ENCODE peak calls at places on chromosomes 7 and 10, in eight cellular contexts. O is cardiac fibroblast, N is choroid plexus epithelial cell, Q is bronchial epithelial cell, W is A549, P is heart left ventricle, H is body of pancreas, S is pancreas. T is an unnamed sample.
A peak's percentile ranks its signal among the peaks of the same experiment; 100 is the strongest.

GRCh38 chr7:94375713-94376112 is 19.0 kb upstream of the COL1A2 start:
- DNase-seq in O (peak; percentile 99), N (peak; percentile 99), Q (peak; percentile 43), W (no peak), P (peak; percentile 35), H (no peak), S (no peak), T (peak; percentile 96)

GRCh38 chr10:73998623-73999622 is 1.0 kb downstream of the VCL start:
- DNase-seq in O (peak; percentile 72), N (peak; percentile 55), Q (peak; percentile 81), W (peak; percentile 86), P (peak; percentile 67), H (peak; percentile 57), S (peak; percentile 66), T (peak; percentile 93)

GRCh38 chr10:6501931-6502330 is 78.1 kb downstream of the PRKCQ start:
- DNase-seq in O (no peak), N (no peak), Q (peak; percentile 99), W (no peak), P (no peak), H (no peak), S (no peak), T (no peak)

GRCh38 chr7:140155428-140155827 is 21.4 kb downstream of the KDM7A start:
- DNase-seq in O (no peak), N (no peak), Q (no peak), W (no peak), P (no peak), H (no peak), S (no peak), T (no peak)

GRCh38 chr7:137846588-137847417 is at the start of gene DGKI:
- DNase-seq in O (no peak), N (no peak), Q (no peak), W (no peak), P (no peak), H (no peak), S (no peak), T (no peak)

GRCh38 chr7:50369408-50370026 is 65.0 kb downstream of the IKZF1 start:
- DNase-seq in O (peak; percentile 5), N (peak; percentile 58), Q (peak; percentile 34), W (no peak), P (no peak), H (no peak), S (no peak), T (peak; percentile 32)

GRCh38 chr10:80484243-80484642 is 30.1 kb downstream of the TSPAN14 start:
- DNase-seq in O (no peak), N (no peak), Q (no peak), W (no peak), P (no peak), H (no peak), S (no peak), T (no peak)

GRCh38 chr7:156993925-156994235 is 16.6 kb downstream of the MNX1 start:
- DNase-seq in O (no peak), N (no peak), Q (no peak), W (no peak), P (no peak), H (no peak), S (no peak), T (no peak)

GRCh38 chr7:104627516-104627915 is 299.1 kb downstream of the LHFPL3 start:
- DNase-seq in O (peak; percentile 18), N (peak; percentile 36), Q (peak; percentile 24), W (no peak), P (no peak), H (no peak), S (peak; percentile 17), T (peak; percentile 28)

GRCh38 chr7:108973075-108973474 is 403.4 kb downstream of the DNAJB9 start:
- DNase-seq in O (peak; percentile 1), N (peak; percentile 2), Q (peak; percentile 20), W (no peak), P (no peak), H (no peak), S (no peak), T (no peak)

GRCh38 chr7:75756340-75757297 is 15.4 kb downstream of the CCL26 start:
- DNase-seq in O (peak; percentile 74), N (peak; percentile 78), Q (peak; percentile 29), W (peak; percentile 53), P (no peak), H (no peak), S (no peak), T (peak; percentile 52)

GRCh38 chr10:71957546-71958275 is 6.5 kb upstream of the CHST3 start:
- DNase-seq in O (peak; percentile 19), N (peak; percentile 41), Q (no peak), W (no peak), P (no peak), H (no peak), S (no peak), T (no peak)

GRCh38 chr10:28975891-28976471 is 298.7 kb downstream of the BAMBI start:
- DNase-seq in O (peak; percentile 59), N (peak; percentile 82), Q (no peak), W (no peak), P (no peak), H (no peak), S (no peak), T (peak; percentile 15)

GRCh38 chr10:127679642-127680255 is 57.2 kb upstream of the FOXI2 start:
- DNase-seq in O (no peak), N (peak; percentile 8), Q (no peak), W (no peak), P (no peak), H (no peak), S (no peak), T (no peak)
- TF ChIP-seq CTCF in O (peak; percentile 9), N (peak; percentile 51), Q (no peak), W (peak; percentile 19), P (no peak), H (peak; percentile 17), S (no peak), T (peak; percentile 25)

GRCh38 chr7:102829075-102829474 is 80.3 kb downstream of the FAM185A start:
- DNase-seq in O (no peak), N (no peak), Q (no peak), W (no peak), P (no peak), H (no peak), S (no peak), T (no peak)

GRCh38 chr7:102832694-102833093 is 80.1 kb upstream of the LRRC17 start:
- DNase-seq in O (no peak), N (no peak), Q (no peak), W (no peak), P (no peak), H (no peak), S (no peak), T (no peak)

GRCh38 chr7:102830206-102830605 is 81.4 kb downstream of the FAM185A start:
- DNase-seq in O (no peak), N (peak; percentile 55), Q (no peak), W (no peak), P (no peak), H (no peak), S (no peak), T (peak; percentile 81)

GRCh38 chr7:102823715-102824114 is 74.9 kb downstream of the FAM185A start:
- DNase-seq in O (no peak), N (no peak), Q (peak; percentile 29), W (no peak), P (no peak), H (no peak), S (no peak), T (no peak)

DNA sequence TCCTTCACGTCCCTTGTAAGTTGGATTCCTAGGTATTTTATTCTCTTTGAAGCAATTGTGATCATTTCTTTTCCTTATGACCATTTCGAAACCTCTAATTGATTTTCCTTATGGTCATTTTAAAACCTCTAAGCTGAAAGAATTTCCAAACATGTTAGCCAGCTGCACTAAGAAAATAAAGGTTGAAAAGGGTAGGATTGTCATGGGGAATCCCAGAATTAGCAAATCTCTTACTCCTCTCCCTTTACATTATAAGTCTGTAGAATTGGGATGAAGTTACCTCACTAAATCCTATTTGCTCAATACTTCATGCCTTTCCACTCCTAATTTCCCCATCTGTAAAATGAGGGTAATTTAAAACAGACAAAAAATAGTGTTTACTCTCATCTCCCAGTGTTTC is 79.5 kb downstream of the FAM185A start:
- DNase-seq in O (no peak), N (peak; percentile 44), Q (peak; percentile 15), W (no peak), P (no peak), H (no peak), S (no peak), T (no peak)
- H3K4me3 ChIP-seq in O (no peak overlapping the region), N (no peak overlapping the region), Q (no peak overlapping the region), W (no peak overlapping the region), P (no peak overlapping the region), H (no peak overlapping the region), S (no peak overlapping the region), T (no peak overlapping the region)

GRCh38 chr7:73615886-73616285 is 8.4 kb downstream of the MLXIPL start:
- DNase-seq in O (no peak), N (peak; percentile 56), Q (no peak), W (no peak), P (no peak), H (no peak), S (no peak), T (no peak)
- TF ChIP-seq CTCF in O (no peak), N (peak; percentile 50), Q (peak; percentile 2), W (peak; percentile 16), P (no peak), H (no peak), S (no peak), T (no peak)

GRCh38 chr10:1734288-1734687 is 3.0 kb downstream of the ADARB2 start:
- DNase-seq in O (no peak), N (no peak), Q (no peak), W (no peak), P (no peak), H (no peak), S (no peak), T (no peak)

GRCh38 chr10:1736972-1737221 is 428 bp downstream of the ADARB2 start:
- DNase-seq in O (no peak), N (no peak), Q (no peak), W (no peak), P (no peak), H (no peak), S (no peak), T (no peak)

GRCh38 chr10:1737222-1738061 is at the start of gene ADARB2:
- DNase-seq in O (no peak), N (peak; percentile 1), Q (peak; percentile 35), W (no peak), P (peak; percentile 40), H (peak; percentile 39), S (peak; percentile 26), T (no peak)

GRCh38 chr10:1735562-1735961 is 1.8 kb downstream of the ADARB2 start:
- DNase-seq in O (no peak), N (no peak), Q (no peak), W (no peak), P (no peak), H (no peak), S (no peak), T (no peak)

DNA sequence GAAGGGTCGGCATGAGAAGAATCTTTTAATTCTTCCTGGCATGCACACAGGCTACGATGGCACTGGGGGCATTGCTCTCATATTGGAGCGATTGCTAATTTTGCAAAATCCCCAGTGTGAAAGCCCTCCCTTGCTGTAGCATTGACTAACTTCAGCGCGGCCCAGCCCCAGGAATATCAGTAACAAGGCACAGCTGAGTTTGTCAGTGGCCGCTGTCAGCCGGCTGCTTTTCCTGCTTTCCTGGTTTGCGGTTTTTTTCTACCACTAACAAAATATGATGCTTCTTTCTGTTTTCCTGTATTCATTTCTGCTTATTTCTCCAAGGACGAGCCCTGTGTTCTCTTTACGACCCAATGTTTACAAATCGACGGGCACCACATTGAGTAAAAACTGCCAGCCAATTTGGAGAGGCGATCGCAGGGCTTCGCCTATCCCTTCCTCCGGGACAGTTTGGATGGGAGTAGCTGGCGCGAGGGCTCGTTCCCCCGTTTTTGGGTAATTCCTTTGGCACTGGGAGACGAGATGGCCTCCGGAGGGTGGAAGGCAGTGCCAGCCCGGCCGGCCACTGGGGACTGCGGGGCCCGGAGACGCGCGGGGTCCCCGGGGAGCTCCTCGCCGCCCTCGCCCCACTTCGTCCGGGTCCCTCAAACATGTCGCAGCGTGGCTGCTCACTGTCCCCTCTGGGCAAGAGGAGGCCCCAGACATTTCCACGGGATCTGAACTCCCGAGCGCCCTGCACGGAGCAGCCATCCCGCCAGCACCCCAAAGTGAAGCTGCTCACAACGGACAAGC is 949 bp downstream of the ADARB2 start:
- DNase-seq in O (no peak), N (no peak), Q (no peak), W (no peak), P (no peak), H (no peak), S (no peak), T (no peak)
- H3K4me3 ChIP-seq in O (no peak overlapping the region), N (no peak overlapping the region), Q (no peak overlapping the region), W (no peak overlapping the region), P (peak overlapping the region; percentile 45), H (no peak overlapping the region), S (no peak overlapping the region), T (no peak overlapping the region)

T was measured in fibroblast of mammary gland.